ENCODE peak calls at places on chromosomes 13 and 19, in four cellular contexts. X, Z, U and M are unnamed samples.

GRCh38 chr19:40420451-40420765 is 5.4 kb downstream of the SERTAD1 start:
- DNase-seq in X (no peak), Z (no peak), U (no peak), M (no peak)

GRCh38 chr13:113291997-113292862 is 4.8 kb upstream of the LAMP1 start:
- DNase-seq in X (no peak), Z (peak), U (no peak), M (peak)

GRCh38 chr19:48489608-48490216 is 20.5 kb downstream of the CYTH2 start:
- DNase-seq in X (peak), Z (peak), U (no peak), M (peak)

GRCh38 chr13:113900646-113901045 is 36.8 kb upstream of the GAS6 start:
- DNase-seq in X (no peak), Z (no peak), U (no peak), M (no peak)

GRCh38 chr19:55474269-55475265 is 1.9 kb upstream of the ZNF628 start:
- DNase-seq in X (no peak), Z (no peak), U (no peak), M (no peak)

GRCh38 chr19:49128545-49129237 is 9.3 kb downstream of the PPFIA3 start:
- DNase-seq in X (no peak), Z (no peak), U (no peak), M (no peak)

GRCh38 chr13:28729541-28729940 is 10.8 kb upstream of the SLC46A3 start:
- DNase-seq in X (no peak), Z (no peak), U (no peak), M (no peak)

GRCh38 chr19:10329555-10329954 is 3.8 kb downstream of the RAVER1 start:
- DNase-seq in X (no peak), Z (no peak), U (no peak), M (no peak)

GRCh38 chr19:16143399-16144215 is at the start of gene HSH2D:
- DNase-seq in X (peak), Z (no peak), U (peak), M (no peak)

GRCh38 chr19:11381535-11382369 is 2.4 kb downstream of the EPOR start:
- DNase-seq in X (no peak), Z (peak), U (peak), M (no peak)

GRCh38 chr13:30766957-30767603 is 31.7 kb downstream of the ALOX5AP start:
- DNase-seq in X (no peak), Z (no peak), U (peak), M (no peak)

GRCh38 chr19:899363-900301 is 6.3 kb downstream of the RNU6-9 start:
- DNase-seq in X (no peak), Z (no peak), U (no peak), M (no peak)

GRCh38 chr19:35822579-35822978 is 9.9 kb upstream of the PRODH2 start:
- DNase-seq in X (no peak), Z (no peak), U (no peak), M (peak)

GRCh38 chr13:24071423-24072075 is 89.0 kb upstream of the SPATA13 start:
- DNase-seq in X (no peak), Z (no peak), U (no peak), M (no peak)

GRCh38 chr13:65057986-65058385 is 2172.2 kb downstream of the PCDH9 start:
- DNase-seq in X (no peak), Z (no peak), U (no peak), M (no peak)

GRCh38 chr13:113991191-113991669 is 17.4 kb upstream of the C13orf46 start:
- DNase-seq in X (no peak), Z (no peak), U (no peak), M (no peak)

GRCh38 chr19:11964496-11964857 is 363 bp upstream of the ZNF763 start:
- DNase-seq in X (peak), Z (no peak), U (no peak), M (no peak)

GRCh38 chr19:16351133-16351809 is 26.6 kb downstream of the KLF2 start:
- DNase-seq in X (no peak), Z (no peak), U (no peak), M (no peak)

GRCh38 chr19:48135411-48135810 is 24.8 kb upstream of the PLA2G4C start:
- DNase-seq in X (no peak), Z (no peak), U (no peak), M (peak)

GRCh38 chr19:29188704-29189375 is 24.1 kb downstream of the UQCRFS1 start:
- DNase-seq in X (no peak), Z (no peak), U (no peak), M (no peak)

GRCh38 chr13:68574053-68574452 is 1343.9 kb upstream of the PCDH9 start:
- DNase-seq in X (peak), Z (no peak), U (no peak), M (no peak)

GRCh38 chr13:108929532-108929931 is 300.1 kb downstream of the MYO16 start:
- DNase-seq in X (no peak), Z (no peak), U (no peak), M (no peak)

GRCh38 chr19:53906211-53907192 is 2.6 kb upstream of the CACNG7 start:
- DNase-seq in X (no peak), Z (peak), U (no peak), M (peak)

DNA sequence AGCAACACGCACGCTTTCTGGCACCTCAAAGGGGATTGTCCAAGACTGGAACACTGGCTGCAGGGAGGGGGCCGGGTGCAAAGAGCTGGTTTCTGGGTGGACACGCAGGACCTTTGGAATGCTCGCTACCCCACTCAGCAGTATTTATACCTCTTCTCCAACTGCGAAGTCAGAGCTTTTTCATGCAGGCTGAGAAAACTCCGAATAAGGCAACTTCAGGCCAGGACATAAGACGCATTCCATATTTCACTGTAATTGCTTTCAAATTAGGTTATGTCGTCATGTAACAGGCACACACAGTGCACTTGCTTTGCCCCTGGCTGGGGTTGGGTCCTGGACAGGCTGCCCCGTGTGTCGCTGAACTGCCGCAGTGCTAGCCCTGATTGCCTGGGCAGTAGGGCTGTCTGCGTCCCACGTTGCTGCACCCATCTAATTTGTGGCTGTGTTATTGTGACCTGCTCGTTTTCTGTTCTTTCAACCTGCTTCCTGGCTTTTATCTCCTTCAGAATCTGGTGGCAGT is 44.5 kb downstream of the ACTN4 start:
- DNase-seq in X (no peak), Z (no peak), U (no peak), M (no peak)
- TF ChIP-seq FOXM1 in X (no peak), Z (no peak), U (no peak), M (no peak)

GRCh38 chr13:95275322-95276118 is 25.7 kb downstream of the ABCC4 start:
- DNase-seq in X (peak), Z (no peak), U (no peak), M (no peak)

GRCh38 chr13:95276119-95276505 is 25.1 kb downstream of the ABCC4 start:
- DNase-seq in X (no peak), Z (no peak), U (no peak), M (no peak)

DNA sequence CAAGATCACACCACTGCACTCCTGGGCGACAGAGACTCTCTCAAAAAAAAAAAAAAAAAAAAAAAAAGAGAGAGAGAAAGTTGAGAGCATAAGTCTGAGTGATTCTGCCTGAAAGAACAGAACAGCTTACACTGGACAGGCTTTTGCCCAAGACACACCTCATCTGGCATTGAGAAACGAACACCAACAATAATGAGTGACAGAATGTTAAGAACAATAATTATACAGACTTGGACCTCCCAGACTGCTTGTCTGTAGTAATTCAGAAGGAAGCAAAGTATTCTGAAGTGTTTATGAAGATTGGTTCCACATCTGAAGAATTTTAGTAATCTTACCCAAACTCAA is 20.0 kb downstream of the ABCC4 start:
- DNase-seq in X (no peak), Z (no peak), U (no peak), M (no peak)
- TF ChIP-seq FOXK2 in X (no peak), Z (no peak), U (no peak), M (no peak)

GRCh38 chr13:81636120-81636519 is 1295.2 kb upstream of the SPRY2 start:
- DNase-seq in X (no peak), Z (no peak), U (no peak), M (no peak)

GRCh38 chr13:81639984-81640582 is 1299.2 kb upstream of the SPRY2 start:
- DNase-seq in X (peak), Z (peak), U (no peak), M (peak)
- TF ChIP-seq FOXM1 in X (no peak), Z (no peak), U (no peak), M (no peak)

GRCh38 chr19:17678836-17679235 is 9.3 kb downstream of the UNC13A start:
- DNase-seq in X (no peak), Z (no peak), U (no peak), M (no peak)

GRCh38 chr19:17682273-17682672 is 5.9 kb downstream of the UNC13A start:
- DNase-seq in X (no peak), Z (no peak), U (no peak), M (no peak)

GRCh38 chr19:17681505-17682125 is 6.5 kb downstream of the UNC13A start:
- DNase-seq in X (no peak), Z (peak), U (no peak), M (peak)

GRCh38 chr19:17680235-17680722 is 7.9 kb downstream of the UNC13A start:
- DNase-seq in X (no peak), Z (peak), U (peak), M (peak)

DNA sequence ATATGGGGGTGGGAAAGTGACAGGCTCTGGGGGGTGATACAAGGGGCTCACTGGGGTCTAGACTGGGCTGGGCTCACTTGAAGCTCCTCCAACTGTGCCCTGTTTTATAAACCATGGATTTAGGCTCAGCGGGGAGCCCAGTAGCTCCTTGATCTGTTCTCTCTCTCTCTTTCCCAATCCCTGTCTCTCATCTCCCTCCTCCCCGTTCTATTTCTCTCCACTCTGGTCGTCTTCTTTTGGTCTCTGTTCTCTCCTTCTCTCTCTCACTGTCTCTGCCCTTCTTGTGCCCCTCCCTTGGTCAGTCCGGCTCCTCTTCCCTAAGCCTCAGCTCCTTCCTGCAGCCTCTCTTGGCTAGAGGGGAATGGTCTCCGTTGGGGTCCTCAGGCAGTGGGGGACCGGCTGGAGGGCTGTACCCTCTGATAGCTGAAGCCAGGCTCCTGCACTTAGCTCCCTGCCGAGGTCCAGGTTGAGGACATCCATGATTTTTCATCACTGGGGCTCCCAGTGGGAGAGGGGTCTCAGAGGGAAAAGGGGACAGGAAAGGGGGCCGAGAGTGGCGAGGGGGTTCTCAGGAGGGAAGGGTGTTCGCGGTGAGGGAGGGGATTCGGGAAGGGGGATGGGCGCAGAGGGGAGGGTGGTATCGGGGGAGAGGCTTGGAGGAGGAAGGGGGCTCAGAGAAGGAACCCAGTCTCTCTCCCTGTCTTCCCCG is 8.5 kb downstream of the UNC13A start:
- DNase-seq in X (no peak), Z (no peak), U (no peak), M (no peak)
- TF ChIP-seq FOXK2 in X (no peak), Z (no peak), U (no peak), M (no peak)

GRCh38 chr13:50450279-50450678 is 393.2 kb downstream of the DLEU7 start:
- DNase-seq in X (peak), Z (no peak), U (no peak), M (no peak)
- TF ChIP-seq FOXM1 in X (no peak), Z (no peak), U (no peak), M (no peak)

GRCh38 chr13:48232420-48233096 is 448 bp upstream of the ITM2B start:
- DNase-seq in X (peak), Z (no peak), U (no peak), M (peak)
- TF ChIP-seq FOXK2 in X (no peak), Z (no peak), U (no peak), M (no peak)

DNA sequence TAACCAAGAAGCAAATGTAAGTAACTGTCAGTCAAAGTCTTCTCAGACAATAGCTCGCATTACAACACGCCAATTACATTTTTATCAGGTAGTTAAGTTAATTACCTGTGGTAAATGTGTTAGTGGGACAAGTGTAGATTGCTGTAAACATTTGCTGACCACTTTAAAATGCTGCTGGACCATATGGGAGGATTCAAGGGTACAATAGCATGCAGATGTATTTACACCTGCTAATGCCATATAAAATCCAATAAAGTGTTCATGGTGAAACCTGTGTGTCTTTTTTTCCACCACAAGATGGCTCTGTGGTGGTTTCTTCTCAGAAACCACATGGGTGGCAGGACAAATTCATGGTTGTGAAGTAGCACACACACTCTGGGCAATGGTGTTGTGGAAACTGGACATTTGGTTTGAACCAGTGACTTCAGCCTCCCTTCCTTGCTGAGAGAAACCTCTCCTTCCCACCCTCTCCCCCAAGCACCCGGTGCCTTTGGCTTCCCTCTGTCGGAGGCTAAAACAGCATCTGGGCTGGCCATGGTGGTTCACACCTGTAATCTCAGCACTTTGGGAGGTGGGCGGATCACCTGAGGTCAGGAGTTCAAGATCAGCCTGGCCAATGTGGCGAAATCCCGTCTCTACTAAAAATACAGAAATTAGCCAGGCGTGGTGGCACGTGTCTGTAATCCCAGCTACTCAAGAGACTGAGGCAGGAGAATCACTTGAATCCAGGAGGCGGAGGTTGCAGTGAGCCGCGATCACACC is 18.1 kb upstream of the GTF3A start:
- DNase-seq in X (peak), Z (peak), U (no peak), M (peak)
- TF ChIP-seq FOXM1 in X (no peak), Z (no peak), U (no peak), M (no peak)